ENCODE peak calls at places on chromosomes 13 and 19, in four cellular contexts. E, Z, Y and B are unnamed samples.
A peak's percentile ranks its signal among the peaks of the same experiment; 100 is the strongest.

GRCh38 chr13:20988033-20988908 is 73.1 kb downstream of the LATS2 start:
- DNase-seq in Z (no peak), Y (no peak), E (no peak), B (no peak)

GRCh38 chr19:1884719-1885334 is 469 bp downstream of the ABHD17A start:
- DNase-seq in Z (no peak), Y (no peak), E (no peak), B (no peak)

GRCh38 chr19:41746593-41747227 is 8.6 kb upstream of the CEACAM6 start:
- DNase-seq in Y (peak; percentile 9), E (peak; percentile 60), Z (peak; percentile 77), B (no peak)

GRCh38 chr19:46990998-46991676 is 28.5 kb upstream of the NPAS1 start:
- DNase-seq in Y (peak; percentile 92), Z (peak; percentile 82), E (peak; percentile 77), B (peak; percentile 38)

GRCh38 chr19:47255947-47256687 is at the start of gene CCDC9:
- DNase-seq in Y (peak; percentile 93), E (peak; percentile 98), Z (peak; percentile 99), B (peak; percentile 100)

GRCh38 chr19:48746738-48747575 is at the start of gene IZUMO1:
- DNase-seq in Y (peak; percentile 55), Z (no peak), E (peak; percentile 72), B (peak; percentile 70)

GRCh38 chr19:18736415-18737336 is 53.2 kb downstream of the CRTC1 start:
- DNase-seq in E (no peak), Z (no peak), Y (no peak), B (peak; percentile 11)

GRCh38 chr13:100594731-100595130 is 6.1 kb upstream of the GGACT start:
- DNase-seq in Y (no peak), Z (no peak), E (no peak), B (no peak)

GRCh38 chr19:12913011-12913561 is 6.0 kb downstream of the SYCE2 start:
- DNase-seq in Z (no peak), E (no peak), Y (peak; percentile 85), B (peak; percentile 83)

GRCh38 chr19:4597975-4598671 is 38.6 kb upstream of the SEMA6B start:
- DNase-seq in Z (peak; percentile 51), Y (no peak), E (peak; percentile 55), B (no peak)

GRCh38 chr13:112715715-112716460 is 26.1 kb downstream of the ATP11A start:
- DNase-seq in Z (no peak), Y (no peak), E (no peak), B (no peak)

GRCh38 chr19:16143399-16144215 is at the start of gene HSH2D:
- DNase-seq in Y (no peak), E (peak; percentile 96), Z (peak; percentile 53), B (no peak)

GRCh38 chr13:80755925-80756324 is 415.0 kb upstream of the SPRY2 start:
- DNase-seq in E (no peak), Y (peak; percentile 59), Z (no peak), B (peak; percentile 1)

GRCh38 chr19:48696353-48697010 is 711 bp downstream of the FUT2 start:
- DNase-seq in Z (no peak), Y (no peak), E (no peak), B (no peak)

GRCh38 chr13:74290324-74290773 is 156.1 kb upstream of the KLF12 start:
- DNase-seq in Z (peak; percentile 75), Y (peak; percentile 89), E (peak; percentile 48), B (peak; percentile 83)

GRCh38 chr19:37928527-37929286 is 21.7 kb downstream of the SIPA1L3 start:
- DNase-seq in Y (no peak), E (no peak), Z (no peak), B (no peak)

GRCh38 chr13:27638521-27638920 is 16.8 kb downstream of the POLR1D start:
- DNase-seq in Z (no peak), Y (no peak), E (no peak), B (no peak)

GRCh38 chr19:1019980-1020867 is 699 bp downstream of the TMEM259 start:
- DNase-seq in Y (no peak), E (peak; percentile 62), Z (no peak), B (peak; percentile 38)

GRCh38 chr13:44303681-44304432 is 69.8 kb upstream of the SERP2 start:
- DNase-seq in E (no peak), Y (no peak), Z (no peak), B (peak; percentile 18)

GRCh38 chr19:58400916-58401824 is 5.7 kb downstream of the RNF225 start:
- DNase-seq in Y (peak; percentile 99), E (peak; percentile 100), Z (peak; percentile 100), B (peak; percentile 96)

GRCh38 chr13:60396008-60396782 is 825 bp upstream of the TDRD3 start:
- DNase-seq in E (peak; percentile 92), Z (peak; percentile 95), Y (peak; percentile 94), B (peak; percentile 76)

GRCh38 chr19:1094978-1095701 is at the start of gene POLR2E:
- DNase-seq in Z (peak; percentile 90), Y (peak; percentile 98), E (peak; percentile 99), B (peak; percentile 93)

GRCh38 chr13:109211616-109212015 is 574.8 kb downstream of the IRS2 start:
- DNase-seq in Y (no peak), E (no peak), Z (peak; percentile 60), B (no peak)

GRCh38 chr19:15241259-15241658 is 9.0 kb upstream of the EPHX3 start:
- DNase-seq in Y (no peak), E (no peak), Z (no peak), B (no peak)